ENCODE peak calls at places on chromosomes 6 and 20, in five cellular contexts. P, K, R, M and J are unnamed samples.

GRCh38 chr6:112189494-112189893 is 64.9 kb downstream of the LAMA4 start:
- DNase-seq in K (no peak), P (no peak), R (no peak), M (no peak), J (peak)

GRCh38 chr6:170444056-170444505 is 109.0 kb downstream of the PSMB1 start:
- DNase-seq in R (no peak), M (no peak), P (no peak), K (no peak), J (no peak)

GRCh38 chr20:41594514-41595322 is 23.5 kb downstream of the CHD6 start:
- DNase-seq in P (no peak), K (no peak), M (no peak), R (no peak), J (no peak)

GRCh38 chr6:44667668-44668390 is 280.3 kb downstream of the CDC5L start:
- DNase-seq in P (peak), M (peak), R (peak), K (no peak), J (peak)

GRCh38 chr20:16566080-16566479 is 7.2 kb downstream of the KIF16B start:
- DNase-seq in K (no peak), R (no peak), P (no peak), M (no peak), J (no peak)

GRCh38 chr6:148313483-148313882 is 29.2 kb upstream of the SASH1 start:
- DNase-seq in K (no peak), P (no peak), M (no peak), R (no peak), J (peak)

GRCh38 chr6:127971386-127971785 is 70.5 kb upstream of the THEMIS start:
- DNase-seq in K (no peak), M (no peak), P (no peak), R (no peak), J (no peak)

GRCh38 chr20:32966382-32966781 is 37.9 kb downstream of the SUN5 start:
- DNase-seq in R (no peak), M (no peak), P (no peak), K (no peak), J (no peak)

GRCh38 chr6:109318328-109318876 is 63.9 kb downstream of the CD164 start:
- DNase-seq in P (peak), K (no peak), M (no peak), R (peak), J (peak)

GRCh38 chr6:98839788-98840361 is 5.5 kb downstream of the POU3F2 start:
- DNase-seq in P (peak), R (no peak), K (peak), M (no peak), J (peak)

GRCh38 chr6:144264270-144265060 is 20.7 kb upstream of the UTRN start:
- DNase-seq in K (peak), P (peak), R (no peak), M (peak), J (peak)

GRCh38 chr20:11581271-11581670 is 336.4 kb upstream of the BTBD3 start:
- DNase-seq in R (no peak), P (peak), M (no peak), K (peak), J (peak)

GRCh38 chr20:50003253-50003656 is 20.5 kb downstream of the SNAI1 start:
- DNase-seq in M (no peak), P (no peak), K (peak), R (no peak), J (no peak)

GRCh38 chr6:134626131-134626530 is 308.2 kb upstream of the SGK1 start:
- DNase-seq in P (no peak), M (no peak), K (no peak), R (no peak), J (no peak)

GRCh38 chr20:32965581-32966373 is 38.5 kb downstream of the SUN5 start:
- DNase-seq in P (no peak), R (no peak), M (no peak), K (no peak), J (peak)

GRCh38 chr6:165659945-165660862 is 2.8 kb downstream of the PDE10A start:
- DNase-seq in K (no peak), P (peak), R (no peak), M (no peak), J (peak)

GRCh38 chr6:106411643-106412200 is 51.2 kb downstream of the CRYBG1 start:
- DNase-seq in R (peak), K (no peak), P (peak), M (no peak), J (no peak)

GRCh38 chr20:1815502-1816085 is 79.6 kb upstream of the SIRPA start:
- DNase-seq in K (no peak), R (no peak), M (no peak), P (no peak), J (no peak)

GRCh38 chr6:49072146-49072545 is 390.9 kb downstream of the MMUT start:
- DNase-seq in P (no peak), R (no peak), M (no peak), K (peak), J (no peak)

GRCh38 chr6:153059311-153059710 is 56.8 kb upstream of the MTRF1L start:
- DNase-seq in M (no peak), P (no peak), K (no peak), R (no peak), J (no peak)

GRCh38 chr6:95685817-95686216 is 108.5 kb downstream of the MANEA start:
- DNase-seq in R (no peak), M (no peak), K (no peak), P (peak), J (no peak)

GRCh38 chr20:49599746-49600113 is 31.8 kb upstream of the PTGIS start:
- DNase-seq in P (no peak), R (no peak), M (no peak), K (no peak), J (no peak)

GRCh38 chr6:42276008-42276890 is 58.6 kb upstream of the MRPS10 start:
- DNase-seq in P (no peak), M (no peak), R (no peak), K (no peak), J (no peak)

GRCh38 chr20:47359533-47360206 is 3.2 kb upstream of the ZMYND8 start:
- DNase-seq in M (no peak), R (no peak), K (no peak), P (no peak), J (no peak)

GRCh38 chr20:44780226-44780625 is 30.1 kb downstream of the RIMS4 start:
- DNase-seq in P (peak), K (peak), R (peak), M (no peak), J (peak)

GRCh38 chr6:135230702-135231468 is 49.8 kb downstream of the MYB start:
- DNase-seq in P (no peak), R (no peak), M (no peak), K (no peak), J (no peak)

GRCh38 chr6:121383478-121383877 is 49.2 kb upstream of the TBC1D32 start:
- DNase-seq in R (no peak), M (no peak), P (no peak), K (no peak), J (no peak)

GRCh38 chr6:117771403-117771802 is 96.1 kb downstream of the NUS1 start:
- DNase-seq in P (no peak), K (no peak), M (no peak), R (peak), J (no peak)

GRCh38 chr20:7912551-7912950 is 27.7 kb downstream of the HAO1 start:
- DNase-seq in K (no peak), P (no peak), R (no peak), M (no peak), J (no peak)

GRCh38 chr6:31763617-31763940 is 1.1 kb downstream of the SAPCD1 start:
- DNase-seq in K (peak), P (peak), M (no peak), R (no peak), J (peak)

GRCh38 chr20:23103284-23104018 is 17.3 kb upstream of the CD93 start:
- DNase-seq in R (no peak), K (no peak), P (no peak), M (no peak), J (no peak)

GRCh38 chr6:27216874-27217273 is 30.6 kb upstream of the PRSS16 start:
- DNase-seq in M (no peak), K (no peak), P (no peak), R (no peak), J (no peak)

GRCh38 chr6:3324262-3324942 is 65.7 kb downstream of the PSMG4 start:
- DNase-seq in R (no peak), K (peak), M (no peak), P (no peak), J (peak)

DNA sequence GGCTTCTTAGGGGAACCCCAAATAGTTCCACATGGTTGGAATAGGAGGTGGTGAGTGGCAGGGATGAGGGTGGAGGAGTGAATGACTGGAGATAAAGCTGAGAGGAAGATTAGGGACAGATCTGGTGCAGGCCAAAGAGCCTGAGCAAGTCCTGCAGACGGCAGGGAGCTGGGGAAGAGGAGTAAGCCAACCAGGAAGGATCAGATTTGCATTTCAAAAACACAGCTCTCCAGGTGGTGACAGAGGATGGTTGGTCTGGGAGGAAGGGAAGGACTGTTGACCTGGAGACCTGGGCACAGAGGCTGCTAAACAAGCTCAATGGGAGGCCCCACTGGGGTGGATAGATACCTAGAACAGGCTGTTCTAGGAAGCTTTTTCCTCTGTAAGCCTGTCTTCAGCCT is 56.8 kb upstream of the EPB41L1 start:
- DNase-seq in P (peak), K (no peak), R (peak), M (no peak), J (no peak)
- H3K27ac ChIP-seq in P (peak), K (no peak), R (peak), M (no peak), J (no peak)

GRCh38 chr20:4802522-4802921 is 80.8 kb downstream of the PRND start:
- DNase-seq in M (no peak), R (no peak), K (no peak), P (no peak), J (no peak)
- H3K27ac ChIP-seq in M (no peak), R (no peak), K (no peak), P (no peak), J (no peak)

DNA sequence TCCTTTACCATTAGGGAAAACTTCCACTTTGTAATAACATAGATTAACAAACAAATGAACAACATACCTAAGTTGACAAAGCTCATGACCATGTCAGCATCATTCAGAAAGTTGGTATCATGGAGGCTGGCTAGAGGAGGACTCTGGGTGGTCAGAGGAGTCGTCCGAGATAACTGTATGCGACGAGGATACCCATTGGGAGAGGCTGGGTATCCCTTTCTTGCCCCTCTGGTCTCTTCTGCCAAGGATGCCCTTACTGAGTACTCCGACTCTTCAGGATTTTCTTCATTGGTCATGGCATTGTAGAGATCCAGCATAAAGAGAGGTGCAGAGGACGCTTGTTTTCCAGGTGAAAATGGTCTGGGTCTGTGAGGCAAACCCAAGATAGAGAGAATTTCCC is 1.1 kb downstream of the BMP5 start:
- DNase-seq in K (no peak), P (no peak), M (no peak), R (no peak), J (peak)
- H3K27ac ChIP-seq in K (no peak), P (no peak), M (peak), R (no peak), J (peak)

GRCh38 chr20:3199206-3199605 is 5.3 kb downstream of the DDRGK1 start:
- DNase-seq in K (no peak), M (no peak), P (no peak), R (no peak), J (no peak)

GRCh38 chr20:3199976-3200755 is 4.3 kb downstream of the DDRGK1 start:
- DNase-seq in P (no peak), K (no peak), M (no peak), R (no peak), J (no peak)

GRCh38 chr20:3204124-3204794 is at the start of gene DDRGK1:
- DNase-seq in R (peak), M (peak), P (peak), K (peak), J (peak)

GRCh38 chr20:3203315-3204123 is 963 bp downstream of the DDRGK1 start:
- DNase-seq in R (peak), K (peak), M (no peak), P (peak), J (no peak)

DNA sequence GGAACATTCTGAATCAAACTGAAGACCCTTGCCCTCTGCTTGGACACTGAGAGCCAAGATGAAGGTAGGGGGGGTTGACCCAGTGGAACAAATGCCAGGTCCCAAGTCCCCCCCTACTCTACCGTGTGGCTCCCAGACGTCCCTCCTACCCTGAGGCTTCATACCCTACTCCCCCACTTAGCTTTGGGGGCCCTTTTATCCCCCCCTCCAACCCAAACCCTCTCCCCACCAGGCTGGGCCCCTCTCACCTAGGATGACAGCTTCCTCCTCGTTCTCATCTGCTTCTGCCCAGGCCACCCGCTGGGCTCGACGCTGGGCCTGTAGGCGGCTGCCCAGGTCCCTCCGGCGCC is 1.5 kb downstream of the DDRGK1 start:
- DNase-seq in M (no peak), K (no peak), R (no peak), P (no peak), J (no peak)
- H3K27ac ChIP-seq in M (peak), K (peak), R (peak), P (no peak), J (no peak)

GRCh38 chr20:63547484-63548480 is at the start of gene SRMS:
- DNase-seq in R (no peak), M (no peak), K (no peak), P (peak), J (no peak)
- H3K27ac ChIP-seq in R (peak), M (no peak), K (no peak), P (no peak), J (no peak)

GRCh38 chr6:33886673-33887144 is 82.9 kb upstream of the MLN start:
- DNase-seq in P (no peak), R (peak), M (no peak), K (peak), J (no peak)
- H3K27ac ChIP-seq in P (no peak), R (peak), M (no peak), K (no peak), J (no peak)

DNA sequence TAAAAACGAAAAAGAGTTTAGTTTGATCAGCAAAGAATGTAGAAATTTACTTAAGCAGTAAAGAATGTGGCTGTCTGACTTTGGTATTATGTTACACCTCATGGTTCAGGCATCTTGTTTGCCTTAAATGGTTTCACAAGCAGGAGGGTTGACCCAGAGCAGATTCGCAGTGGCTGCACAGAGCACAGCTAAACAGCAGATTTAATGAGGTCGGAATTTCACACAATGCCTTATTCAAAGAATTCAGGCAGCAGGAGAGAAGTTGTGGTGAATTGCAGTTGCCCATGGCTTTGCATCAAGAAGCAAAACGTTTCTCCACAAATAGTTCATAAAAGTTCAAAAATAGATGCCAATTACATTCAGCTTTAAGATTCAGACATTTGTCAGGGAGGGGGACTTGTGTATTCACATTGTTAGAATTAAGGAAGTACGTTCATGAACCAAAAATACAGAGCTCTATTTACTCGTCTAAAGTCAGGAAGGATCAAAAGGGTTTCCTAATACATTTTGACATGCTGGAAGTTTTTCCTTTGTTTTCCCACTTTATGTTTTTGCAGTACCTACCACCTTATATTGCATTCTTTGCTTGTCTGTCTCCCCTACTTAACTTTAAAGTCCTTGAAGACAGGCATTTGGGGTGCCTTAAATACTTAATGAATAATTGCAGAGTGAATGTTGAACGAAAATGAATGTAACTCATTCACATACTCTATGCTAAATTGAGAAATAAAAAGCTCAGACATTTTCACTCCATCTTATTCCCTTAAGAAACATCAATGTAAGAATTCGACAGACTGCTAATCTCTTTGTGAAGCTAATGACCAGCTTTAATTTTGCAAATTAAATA is 1163.6 kb upstream of the CITED2 start:
- DNase-seq in P (peak), K (peak), M (peak), R (no peak), J (peak)
- H3K27ac ChIP-seq in P (peak), K (peak), M (peak), R (peak), J (peak)